ENCODE peak calls at places on chromosomes 11 and 22, in seven cellular contexts. F, G, R, X, K, T and B are unnamed samples.

GRCh38 chr22:50115693-50116092 is 25.9 kb downstream of the MOV10L1 start:
- DNase-seq in T (no peak), X (no peak), G (no peak), F (no peak), K (peak), R (no peak), B (no peak)

GRCh38 chr22:42062506-42063190 is 8.0 kb downstream of the NAGA start:
- DNase-seq in T (no peak), F (no peak), K (no peak), X (no peak), G (no peak), R (no peak), B (no peak)

GRCh38 chr11:118679483-118679882 is at the start of gene TREH:
- DNase-seq in K (no peak), R (no peak), X (no peak), T (no peak), G (peak), F (no peak), B (no peak)

GRCh38 chr11:32105871-32106312 is 15.0 kb downstream of the RCN1 start:
- DNase-seq in K (no peak), R (no peak), X (no peak), T (no peak), F (no peak), G (no peak), B (no peak)

GRCh38 chr11:128472128-128473110 is 114.9 kb downstream of the ETS1 start:
- DNase-seq in K (no peak), F (no peak), R (peak), G (no peak), X (no peak), T (no peak), B (no peak)

GRCh38 chr22:16824718-16825687 is at the start of gene XKR3:
- DNase-seq in F (no peak), T (no peak), R (no peak), X (no peak), K (peak), G (no peak), B (peak)

GRCh38 chr22:35070451-35071093 is 4.6 kb downstream of the ISX start:
- DNase-seq in K (no peak), G (no peak), R (no peak), F (no peak), T (no peak), X (no peak), B (no peak)

GRCh38 chr22:50101870-50102565 is 12.2 kb downstream of the MOV10L1 start:
- DNase-seq in F (no peak), G (peak), T (no peak), X (no peak), K (no peak), R (no peak), B (no peak)

GRCh38 chr22:46547179-46547882 is 9.9 kb upstream of the CELSR1 start:
- DNase-seq in F (peak), R (no peak), T (peak), X (no peak), K (peak), G (peak), B (no peak)

DNA sequence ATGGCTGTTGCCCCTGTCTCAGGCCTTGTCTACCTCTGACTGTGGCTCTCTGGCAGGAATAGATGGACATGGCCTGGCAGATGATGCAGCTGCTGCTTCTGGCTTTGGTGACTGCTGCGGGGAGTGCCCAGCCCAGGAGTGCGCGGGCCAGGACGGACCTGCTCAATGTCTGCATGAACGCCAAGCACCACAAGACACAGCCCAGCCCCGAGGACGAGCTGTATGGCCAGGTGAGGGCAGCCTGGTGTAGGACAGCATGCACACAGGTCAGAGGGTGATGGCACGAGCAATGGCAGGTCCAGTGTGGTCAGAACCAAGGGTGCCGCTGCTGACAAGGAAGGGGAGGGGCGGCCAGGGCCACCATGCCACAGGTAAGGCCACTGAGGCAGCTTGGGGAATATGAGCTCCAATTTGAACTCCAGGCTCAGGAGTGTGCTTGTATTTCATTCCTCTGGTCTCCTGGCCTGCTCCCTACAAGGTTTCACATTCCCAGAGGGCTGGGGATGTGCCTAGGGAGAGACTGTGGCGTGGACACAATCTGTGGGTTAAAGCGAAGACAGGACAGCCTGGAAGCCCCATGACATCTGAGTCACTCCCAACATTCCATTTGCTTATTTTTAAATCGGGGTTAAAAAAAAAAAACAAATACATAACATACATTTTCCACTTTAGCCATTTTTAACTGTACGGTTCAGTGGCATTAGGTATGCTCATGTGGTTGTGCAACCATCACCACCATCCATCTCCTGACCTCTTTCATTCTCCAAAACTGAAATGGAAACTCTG is 559 bp downstream of the FOLR3 start:
- DNase-seq in K (no peak), R (no peak), T (no peak), F (no peak), X (no peak), G (no peak), B (no peak)
- H3K4me3 ChIP-seq in K (no peak), R (no peak), T (no peak), F (no peak), X (no peak), G (no peak), B (no peak)

DNA sequence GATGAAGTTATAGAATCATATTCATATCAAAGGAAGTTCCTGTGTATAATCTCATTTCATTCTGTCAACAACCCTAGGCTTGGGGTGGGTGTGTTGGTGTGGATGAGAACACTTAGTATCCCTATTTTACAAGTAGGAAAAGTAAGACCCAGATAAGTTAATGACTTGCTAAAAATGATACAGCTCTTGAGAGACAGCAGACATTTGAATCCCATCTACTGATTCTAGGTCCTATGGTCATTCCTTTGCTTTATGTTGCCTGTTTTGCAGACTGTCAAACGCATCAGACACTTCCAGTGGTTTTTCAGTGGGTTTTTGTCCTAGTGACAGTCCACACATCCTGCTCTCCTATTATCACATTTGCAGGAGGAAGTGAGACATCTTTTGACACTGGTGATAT is 153.1 kb downstream of the TEAD1 start:
- DNase-seq in G (no peak), F (no peak), R (no peak), T (no peak), K (no peak), X (no peak), B (no peak)
- H3K4me3 ChIP-seq in G (no peak), F (peak), R (no peak), T (peak), K (peak), X (no peak), B (no peak)

GRCh38 chr11:65429069-65429681 is 6.6 kb downstream of the NEAT1 start:
- DNase-seq in R (no peak), F (no peak), G (peak), T (peak), X (no peak), K (peak), B (no peak)
- H3K4me3 ChIP-seq in R (peak), F (peak), G (peak), T (peak), X (no peak), K (peak), B (no peak)

GRCh38 chr22:19691721-19692341 is 22.5 kb upstream of the SEPTIN5 start:
- DNase-seq in X (no peak), K (peak), F (no peak), G (no peak), R (no peak), T (no peak), B (no peak)
- H3K4me3 ChIP-seq in X (no peak), K (peak), F (peak), G (no peak), R (no peak), T (no peak), B (no peak)